ENCODE peak calls at places on chromosome 18, in six cellular contexts. J, Y, V, O, C and H are unnamed samples.

GRCh38 chr18:3624818-3625716 is 175.1 kb downstream of the TGIF1 start:
- DNase-seq in Y (peak; percentile 94), V (no peak), C (peak; percentile 43), J (peak; percentile 76), O (peak; percentile 61), H (no peak)

GRCh38 chr18:23422751-23423418 is 30.2 kb upstream of the RIOK3 start:
- DNase-seq in C (peak; percentile 57), O (no peak), Y (peak; percentile 38), J (no peak), V (peak; percentile 69), H (no peak)

GRCh38 chr18:8366656-8367055 is 242.6 kb upstream of the RAB12 start:
- DNase-seq in Y (no peak), C (no peak), J (no peak), V (no peak), O (no peak), H (no peak)

GRCh38 chr18:49412673-49413072 is 47.8 kb downstream of the DYM start:
- DNase-seq in O (no peak), Y (no peak), V (no peak), J (no peak), C (no peak), H (no peak)

GRCh38 chr18:62717059-62717849 is 1.9 kb downstream of the PHLPP1 start:
- DNase-seq in J (peak; percentile 34), C (peak; percentile 52), O (peak; percentile 44), Y (peak; percentile 21), V (peak; percentile 41), H (no peak)

GRCh38 chr18:59266459-59266858 is 6.8 kb downstream of the RAX start:
- DNase-seq in C (no peak), Y (no peak), V (no peak), O (no peak), J (no peak), H (no peak)

GRCh38 chr18:9066817-9067306 is 35.6 kb upstream of the NDUFV2 start:
- DNase-seq in C (no peak), O (no peak), V (peak; percentile 67), Y (no peak), J (no peak), H (no peak)

GRCh38 chr18:5510109-5510846 is 33.5 kb downstream of the EPB41L3 start:
- DNase-seq in O (no peak), Y (no peak), C (no peak), J (no peak), V (no peak), H (no peak)

GRCh38 chr18:58043452-58044369 is at the start of gene NEDD4L:
- DNase-seq in O (peak; percentile 77), V (peak; percentile 89), J (peak; percentile 81), Y (peak; percentile 90), C (peak; percentile 89), H (peak; percentile 95)

GRCh38 chr18:23943104-23943503 is 71.5 kb upstream of the TTC39C start:
- DNase-seq in J (peak; percentile 25), C (no peak), V (peak; percentile 57), Y (no peak), O (peak; percentile 69), H (no peak)